ENCODE peak calls at places on chromosomes 4 and X, in four cellular contexts. N is cardiac fibroblast, Z is T-helper 9 cell, S is fibroblast of the aortic adventitia. Q is an unnamed sample.

GRCh38 chrX:17861496-17862011 is 456 bp upstream of the RAI2 start:
- DNase-seq in N (no peak), Z (no peak), S (no peak), Q (no peak)

GRCh38 chr4:21628916-21629315 is 319.7 kb downstream of the KCNIP4 start:
- DNase-seq in N (no peak), Z (no peak), S (no peak), Q (no peak)

GRCh38 chr4:1035510-1035909 is 24.1 kb downstream of the FGFRL1 start:
- DNase-seq in N (peak), Z (no peak), S (no peak), Q (no peak)

GRCh38 chr4:78578674-78579430 is 27.3 kb downstream of the ANXA3 start:
- DNase-seq in N (no peak), Z (no peak), S (no peak), Q (no peak)

GRCh38 chr4:137923494-137923893 is 318.7 kb downstream of the SLC7A11 start:
- DNase-seq in N (no peak), Z (no peak), S (no peak), Q (no peak)

GRCh38 chrX:15946783-15947550 is 92.4 kb upstream of the AP1S2 start:
- DNase-seq in N (peak), Z (no peak), S (peak), Q (no peak)

GRCh38 chr4:94603170-94603747 is 151.5 kb downstream of the PDLIM5 start:
- DNase-seq in N (peak), Z (no peak), S (peak), Q (no peak)

GRCh38 chr4:136484996-136485395 is 1047.3 kb downstream of the PCDH18 start:
- DNase-seq in N (no peak), Z (no peak), S (no peak), Q (no peak)

GRCh38 chrX:56793533-56794320 is 64.7 kb downstream of the NBDY start:
- DNase-seq in N (no peak), Z (no peak), S (no peak), Q (peak)

GRCh38 chrX:150314186-150314585 is 48.9 kb upstream of the MAMLD1 start:
- DNase-seq in N (no peak), Z (no peak), S (no peak), Q (no peak)

GRCh38 chr4:26372525-26373172 is 51.8 kb downstream of the RBPJ start:
- DNase-seq in N (peak), Z (peak), S (peak), Q (no peak)

GRCh38 chrX:110733166-110733565 is 62.5 kb downstream of the CHRDL1 start:
- DNase-seq in N (no peak), Z (no peak), S (no peak), Q (no peak)

GRCh38 chrX:3360881-3361280 is 14.4 kb upstream of the MXRA5 start:
- DNase-seq in N (no peak), Z (no peak), S (no peak), Q (no peak)

GRCh38 chr4:128573781-128574508 is 235.6 kb upstream of the JADE1 start:
- DNase-seq in N (peak), Z (no peak), S (peak), Q (no peak)

Q was measured in chondrocyte.